ENCODE peak calls at places on chromosomes 1 and 21, in four cellular contexts. One of them, this sample, is unnamed.

GRCh38 chr1:25873120-25873519 is 2.4 kb downstream of the PAQR7 start:
- DNase-seq in mesendoderm: no peak
- DNase-seq in MM.1S: no peak
- DNase-seq in CD8-positive, alpha-beta memory T cell: no peak
- DNase-seq in this sample: no peak

GRCh38 chr21:43645414-43645891 is 13.8 kb downstream of the HSF2BP start:
- DNase-seq in mesendoderm: peak; percentile 84
- DNase-seq in MM.1S: peak; percentile 89
- DNase-seq in CD8-positive, alpha-beta memory T cell: no peak
- DNase-seq in this sample: peak; percentile 82

GRCh38 chr1:15966081-15966955 is 9.6 kb downstream of the ZBTB17 start:
- DNase-seq in MM.1S: no peak
- DNase-seq in mesendoderm: no peak
- DNase-seq in CD8-positive, alpha-beta memory T cell: peak; percentile 21
- DNase-seq in this sample: peak; percentile 75

GRCh38 chr1:7984826-7985225 is 23.3 kb downstream of the PARK7 start:
- DNase-seq in MM.1S: no peak
- DNase-seq in mesendoderm: no peak
- DNase-seq in CD8-positive, alpha-beta memory T cell: no peak
- DNase-seq in this sample: no peak

GRCh38 chr1:153506831-153507413 is 28.9 kb downstream of the S100A6 start:
- DNase-seq in MM.1S: no peak
- DNase-seq in CD8-positive, alpha-beta memory T cell: no peak
- DNase-seq in mesendoderm: no peak
- DNase-seq in this sample: no peak

GRCh38 chr1:98143403-98143802 is 222.6 kb upstream of the DPYD start:
- DNase-seq in CD8-positive, alpha-beta memory T cell: no peak
- DNase-seq in MM.1S: no peak
- DNase-seq in mesendoderm: no peak
- DNase-seq in this sample: no peak

GRCh38 chr1:162541619-162542141 is 19.8 kb upstream of the UAP1 start:
- DNase-seq in mesendoderm: no peak
- DNase-seq in CD8-positive, alpha-beta memory T cell: no peak
- DNase-seq in MM.1S: no peak
- DNase-seq in this sample: no peak

GRCh38 chr1:246161626-246162025 is 345.5 kb downstream of the SMYD3 start:
- DNase-seq in mesendoderm: no peak
- DNase-seq in MM.1S: no peak
- DNase-seq in CD8-positive, alpha-beta memory T cell: no peak
- DNase-seq in this sample: no peak

GRCh38 chr1:25246600-25247023 is 642 bp downstream of the RSRP1 start:
- DNase-seq in MM.1S: no peak
- DNase-seq in mesendoderm: peak; percentile 37
- DNase-seq in CD8-positive, alpha-beta memory T cell: peak; percentile 42
- DNase-seq in this sample: no peak

GRCh38 chr1:113429461-113430153 is 39.3 kb downstream of the MAGI3 start:
- DNase-seq in CD8-positive, alpha-beta memory T cell: no peak
- DNase-seq in MM.1S: peak; percentile 50
- DNase-seq in mesendoderm: peak; percentile 17
- DNase-seq in this sample: no peak

GRCh38 chr1:964691-965525 is 1.4 kb upstream of the PLEKHN1 start:
- DNase-seq in MM.1S: no peak
- DNase-seq in CD8-positive, alpha-beta memory T cell: no peak
- DNase-seq in mesendoderm: no peak
- DNase-seq in this sample: no peak

GRCh38 chr1:2478100-2478499 is 2.0 kb downstream of the PLCH2 start:
- DNase-seq in mesendoderm: no peak
- DNase-seq in CD8-positive, alpha-beta memory T cell: no peak
- DNase-seq in MM.1S: no peak
- DNase-seq in this sample: no peak
- H3K4me1 ChIP-seq in mesendoderm: no peaks in the 10 kb centered on the region
- H3K4me1 ChIP-seq in CD8-positive, alpha-beta memory T cell: no peaks in the 10 kb centered on the region
- H3K4me1 ChIP-seq in MM.1S: peaks cover 19% of the 10 kb centered on the region
- H3K4me1 ChIP-seq in this sample: no peaks in the 10 kb centered on the region

DNA sequence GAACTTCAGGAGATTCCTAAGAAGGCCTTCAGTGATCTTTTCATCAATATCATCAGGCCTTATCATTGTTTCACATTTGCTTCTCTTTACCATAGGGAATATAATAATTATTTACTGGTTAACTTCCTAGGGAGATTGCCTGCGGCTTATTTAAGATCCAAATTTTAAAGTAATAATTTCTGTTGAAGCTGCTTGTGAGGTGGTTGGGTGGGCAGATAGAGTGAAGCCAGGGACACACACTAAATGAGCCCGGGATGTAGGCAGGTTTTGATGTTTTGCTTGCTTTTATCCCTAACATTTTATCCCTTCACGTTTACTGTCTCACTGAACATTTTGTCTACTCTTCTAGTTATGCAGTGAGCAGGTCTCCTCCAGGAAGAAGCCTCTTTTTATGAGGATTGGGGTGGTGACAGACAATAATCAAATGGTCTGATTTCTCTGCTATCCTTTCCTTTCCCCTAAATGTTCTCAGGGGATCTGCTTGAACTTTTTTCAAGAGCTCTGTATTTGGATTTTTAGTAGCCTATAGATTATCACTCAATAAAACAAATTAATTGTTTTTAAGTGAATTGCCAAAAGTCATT is 164.7 kb downstream of the RUNX1 start:
- DNase-seq in CD8-positive, alpha-beta memory T cell: no peak
- DNase-seq in MM.1S: no peak
- DNase-seq in mesendoderm: no peak
- DNase-seq in this sample: no peak
- H3K4me3 ChIP-seq in CD8-positive, alpha-beta memory T cell: no peak overlapping the region
- H3K4me3 ChIP-seq in MM.1S: no peak overlapping the region
- H3K4me3 ChIP-seq in mesendoderm: no peak overlapping the region
- H3K4me3 ChIP-seq in this sample: peak overlapping the region; percentile 84

DNA sequence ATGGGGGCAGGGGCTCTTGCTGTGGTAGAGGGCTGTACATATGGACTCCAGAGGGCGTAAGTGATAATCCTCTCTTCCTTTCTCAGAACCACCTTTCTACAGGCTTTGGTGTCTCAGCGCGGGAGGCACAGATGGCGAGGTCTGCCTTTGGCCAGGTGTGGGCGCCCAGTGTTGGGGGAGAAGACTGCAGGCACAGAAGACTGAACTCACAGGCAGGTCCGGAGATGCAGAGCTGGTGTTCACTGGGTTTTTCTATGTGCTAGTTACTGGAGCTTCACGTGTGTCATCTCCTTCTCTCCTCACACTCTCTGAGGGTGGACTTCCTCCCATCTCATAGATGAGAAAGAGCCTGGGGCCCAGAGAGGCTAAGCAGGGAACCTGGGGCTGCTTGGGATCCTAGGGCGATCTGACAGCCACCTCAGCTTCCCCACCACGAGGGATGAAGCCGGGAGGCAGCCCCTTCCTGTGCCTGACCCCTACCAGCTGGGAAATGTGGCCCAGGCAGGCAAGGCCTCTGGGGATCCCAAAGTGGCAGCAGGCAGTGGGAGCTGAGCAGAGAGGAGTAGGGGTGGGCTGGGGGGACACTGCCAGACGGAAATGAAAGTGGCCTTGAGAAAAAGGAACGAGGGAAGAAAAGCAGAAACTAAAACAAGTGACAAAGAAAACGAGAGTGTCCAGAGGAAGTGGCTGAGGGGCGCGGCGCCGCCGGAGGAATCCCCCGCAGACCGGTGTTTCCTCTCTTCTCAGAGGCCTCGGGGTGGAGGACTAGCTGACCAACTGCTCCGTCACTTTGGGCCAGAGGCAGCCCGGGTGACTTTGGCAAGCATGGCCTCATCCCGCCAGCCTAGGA is 191.6 kb downstream of the HIVEP3 start:
- DNase-seq in mesendoderm: peak; percentile 31
- DNase-seq in MM.1S: peak; percentile 96
- DNase-seq in CD8-positive, alpha-beta memory T cell: no peak
- DNase-seq in this sample: peak; percentile 95
- H3K4me1 ChIP-seq in mesendoderm: no peaks in the 10 kb centered on the region
- H3K4me1 ChIP-seq in MM.1S: peaks cover 61% of the 10 kb centered on the region
- H3K4me1 ChIP-seq in CD8-positive, alpha-beta memory T cell: peaks cover 34% of the 10 kb centered on the region
- H3K4me1 ChIP-seq in this sample: peaks cover 56% of the 10 kb centered on the region

DNA sequence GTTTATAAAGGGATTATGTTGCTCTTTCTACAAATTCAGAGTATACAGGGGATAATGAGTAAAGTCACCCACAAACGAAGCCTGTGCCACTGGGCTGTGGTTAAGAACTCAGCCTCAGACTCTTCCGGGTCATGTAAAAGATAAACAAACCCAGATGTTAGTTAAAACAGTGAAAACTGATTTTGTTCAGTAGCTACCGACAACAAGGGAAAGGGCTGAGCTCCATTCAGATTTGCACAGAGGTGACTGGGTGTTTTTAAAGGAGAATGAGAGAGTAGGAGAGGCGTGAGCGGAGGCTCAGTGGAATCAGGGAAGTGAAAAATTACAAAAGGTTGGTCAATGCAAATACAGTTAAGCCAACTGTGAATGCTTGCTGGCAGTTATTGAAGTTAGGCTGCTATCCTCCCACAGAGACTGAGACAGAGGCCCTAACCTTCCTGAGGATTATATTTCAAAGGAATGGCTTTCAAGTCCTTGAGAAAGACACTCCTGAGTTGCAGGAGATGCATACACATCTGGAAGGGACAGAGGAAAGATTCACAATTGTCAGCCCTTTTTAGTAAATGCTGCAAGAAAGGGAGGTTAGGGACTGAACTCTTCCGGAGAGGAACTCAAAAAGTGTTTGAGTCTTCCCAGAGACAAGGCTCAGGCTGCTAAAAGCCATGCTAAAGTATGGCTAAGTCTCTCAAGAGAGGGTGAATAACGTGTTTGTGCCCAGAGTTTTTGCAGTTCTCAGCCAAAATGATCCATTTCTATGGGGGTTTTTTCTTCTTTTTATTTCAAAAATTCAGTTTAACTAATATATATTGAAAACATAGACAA is 29.8 kb upstream of the SAMD13 start:
- DNase-seq in mesendoderm: peak; percentile 6
- DNase-seq in MM.1S: no peak
- DNase-seq in CD8-positive, alpha-beta memory T cell: no peak
- DNase-seq in this sample: peak; percentile 85
- H3K4me3 ChIP-seq in mesendoderm: no peak overlapping the region
- H3K4me3 ChIP-seq in MM.1S: no peak overlapping the region
- H3K4me3 ChIP-seq in CD8-positive, alpha-beta memory T cell: no peak overlapping the region
- H3K4me3 ChIP-seq in this sample: peak overlapping the region; percentile 49

GRCh38 chr1:234708700-234709395 is 98.9 kb upstream of the IRF2BP2 start:
- DNase-seq in CD8-positive, alpha-beta memory T cell: no peak
- DNase-seq in mesendoderm: peak; percentile 31
- DNase-seq in MM.1S: no peak
- DNase-seq in this sample: no peak
- H3K4me1 ChIP-seq in CD8-positive, alpha-beta memory T cell: no peaks in the 10 kb centered on the region
- H3K4me1 ChIP-seq in mesendoderm: no peaks in the 10 kb centered on the region
- H3K4me1 ChIP-seq in MM.1S: no peaks in the 10 kb centered on the region
- H3K4me1 ChIP-seq in this sample: no peaks in the 10 kb centered on the region

GRCh38 chr1:228276361-228276831 is 68.6 kb downstream of the OBSCN start:
- DNase-seq in mesendoderm: no peak
- DNase-seq in MM.1S: no peak
- DNase-seq in CD8-positive, alpha-beta memory T cell: no peak
- DNase-seq in this sample: no peak
- H3K4me3 ChIP-seq in mesendoderm: no peak overlapping the region
- H3K4me3 ChIP-seq in MM.1S: peak overlapping the region; percentile 58
- H3K4me3 ChIP-seq in CD8-positive, alpha-beta memory T cell: peak overlapping the region; percentile 55
- H3K4me3 ChIP-seq in this sample: no peak overlapping the region

GRCh38 chr1:231337472-231338269 is at the start of gene EXOC8:
- DNase-seq in CD8-positive, alpha-beta memory T cell: peak; percentile 99
- DNase-seq in mesendoderm: peak; percentile 98
- DNase-seq in MM.1S: peak; percentile 99
- DNase-seq in this sample: peak; percentile 98

GRCh38 chr1:231335663-231336602 is 1.7 kb downstream of the EXOC8 start:
- DNase-seq in CD8-positive, alpha-beta memory T cell: no peak
- DNase-seq in MM.1S: no peak
- DNase-seq in mesendoderm: no peak
- DNase-seq in this sample: no peak

GRCh38 chr1:231340328-231341013 is 2.4 kb downstream of the SPRTN start:
- DNase-seq in mesendoderm: no peak
- DNase-seq in MM.1S: no peak
- DNase-seq in CD8-positive, alpha-beta memory T cell: no peak
- DNase-seq in this sample: no peak

GRCh38 chr1:231337043-231337471 is 595 bp downstream of the EXOC8 start:
- DNase-seq in MM.1S: peak; percentile 70
- DNase-seq in CD8-positive, alpha-beta memory T cell: no peak
- DNase-seq in mesendoderm: no peak
- DNase-seq in this sample: no peak

DNA sequence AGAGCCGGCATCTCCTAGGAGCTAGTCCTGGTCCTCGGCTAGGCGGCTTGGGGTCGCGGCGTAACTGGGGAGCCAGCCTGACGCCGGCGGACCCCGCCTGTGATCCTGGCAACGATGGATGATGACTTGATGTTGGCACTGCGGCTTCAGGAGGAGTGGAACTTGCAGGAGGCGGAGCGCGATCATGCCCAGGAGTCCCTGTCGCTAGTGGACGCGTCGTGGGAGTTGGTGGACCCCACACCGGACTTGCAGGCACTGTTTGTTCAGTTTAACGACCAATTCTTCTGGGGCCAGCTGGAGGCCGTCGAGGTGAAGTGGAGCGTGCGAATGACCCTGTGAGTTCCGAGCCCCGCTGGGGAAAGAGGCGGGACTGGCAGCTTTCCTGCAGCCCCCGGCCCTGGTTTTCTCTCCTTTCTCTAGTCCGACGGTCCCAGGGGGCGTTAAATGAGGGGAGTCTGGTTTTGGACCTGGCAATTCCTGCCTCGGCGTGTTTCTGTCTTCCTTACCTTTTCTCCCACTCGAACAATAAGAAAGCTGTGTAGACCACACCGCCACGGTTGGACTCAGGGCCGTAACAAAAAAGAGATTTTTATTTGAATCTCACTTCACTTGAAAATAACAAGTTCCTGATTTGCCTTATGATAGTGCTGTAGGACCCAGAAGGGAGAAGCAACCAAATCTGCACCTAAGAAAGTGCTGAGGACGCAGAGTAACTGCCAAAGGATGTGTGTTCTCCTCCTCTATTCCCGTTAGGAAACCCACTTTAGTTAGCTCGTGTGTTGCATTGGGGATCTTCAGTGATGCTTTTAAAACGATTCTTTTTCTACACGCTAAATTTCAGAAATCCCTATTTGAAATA is at the start of gene SPRTN:
- DNase-seq in mesendoderm: no peak
- DNase-seq in MM.1S: no peak
- DNase-seq in CD8-positive, alpha-beta memory T cell: no peak
- DNase-seq in this sample: peak; percentile 56
- H3K4me1 ChIP-seq in mesendoderm: peaks cover 13% of the 10 kb centered on the region
- H3K4me1 ChIP-seq in MM.1S: peaks cover 35% of the 10 kb centered on the region
- H3K4me1 ChIP-seq in CD8-positive, alpha-beta memory T cell: peaks cover 48% of the 10 kb centered on the region
- H3K4me1 ChIP-seq in this sample: peaks cover 42% of the 10 kb centered on the region

DNA sequence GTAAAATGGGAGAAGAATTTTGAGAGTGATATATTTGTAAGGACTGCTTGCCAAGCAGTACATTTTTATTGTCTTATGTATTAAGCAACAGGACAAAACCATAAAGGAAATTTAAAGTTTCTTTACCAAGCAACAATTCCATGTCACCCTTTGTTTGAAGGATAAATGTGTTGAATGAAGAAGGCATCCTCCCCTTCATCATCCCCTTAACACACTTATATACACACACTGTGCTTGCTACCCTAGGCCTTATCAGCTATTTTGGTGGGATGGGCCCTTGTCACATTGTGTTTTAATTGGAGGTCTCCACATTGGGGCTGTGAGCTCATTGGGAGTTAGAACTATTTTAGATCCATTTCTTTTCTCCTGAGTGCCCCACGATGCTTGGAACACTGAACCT is 1.9 kb downstream of the VANGL1 start:
- DNase-seq in mesendoderm: no peak
- DNase-seq in MM.1S: no peak
- DNase-seq in CD8-positive, alpha-beta memory T cell: no peak
- DNase-seq in this sample: no peak
- H3K4me3 ChIP-seq in mesendoderm: no peak overlapping the region
- H3K4me3 ChIP-seq in MM.1S: peak overlapping the region; percentile 65
- H3K4me3 ChIP-seq in CD8-positive, alpha-beta memory T cell: no peak overlapping the region
- H3K4me3 ChIP-seq in this sample: no peak overlapping the region